ENCODE peak calls at places on chromosomes 4 and X, in seven cellular contexts. L is NCI-H146; Y is CD4-positive, alpha-beta memory T cell; F is uterus; D is occipital lobe; R is stimulated activated CD4-positive, alpha-beta T cell treated with anti-CD3 and anti-CD28 coated beads, TNF-alpha, amount 100 ng/mL, for 48 hours; I is NCI-H774. E is an unnamed sample.

GRCh38 chrX:124346064-124346876 is at the start of gene SH2D1A:
- DNase-seq in L (no peak), Y (peak; percentile 53), F (no peak), D (no peak), R (no peak), I (no peak), E (peak; percentile 3)

GRCh38 chr4:120070191-120070590 is 3.5 kb upstream of the MAD2L1 start:
- DNase-seq in L (no peak), Y (no peak), F (no peak), D (no peak), R (no peak), I (no peak), E (no peak)

GRCh38 chr4:140653718-140654515 is 85.2 kb upstream of the UCP1 start:
- DNase-seq in L (no peak), Y (no peak), F (no peak), D (no peak), R (no peak), I (no peak), E (no peak)

GRCh38 chr4:60805500-60806313 is 394.4 kb upstream of the ADGRL3 start:
- DNase-seq in L (peak; percentile 62), Y (no peak), F (no peak), D (no peak), R (no peak), I (no peak), E (peak; percentile 11)

GRCh38 chr4:183588169-183588675 is 70.8 kb downstream of the RWDD4 start:
- DNase-seq in L (no peak), Y (no peak), F (peak; percentile 35), D (no peak), R (no peak), I (no peak), E (no peak)

GRCh38 chr4:153151535-153152452 is 52.4 kb upstream of the TRIM2 start:
- DNase-seq in L (peak; percentile 80), Y (peak; percentile 21), F (peak; percentile 42), D (peak; percentile 69), R (no peak), I (peak; percentile 71), E (peak; percentile 72)

GRCh38 chrX:150203249-150203647 is 159.9 kb upstream of the MAMLD1 start:
- DNase-seq in L (no peak), Y (no peak), F (no peak), D (no peak), R (no peak), I (no peak), E (no peak)

GRCh38 chr4:151021637-151022334 is 6.7 kb upstream of the LRBA start:
- DNase-seq in L (no peak), Y (no peak), F (no peak), D (no peak), R (no peak), I (no peak), E (no peak)

GRCh38 chr4:139629761-139630160 is 35.9 kb upstream of the MGST2 start:
- DNase-seq in L (no peak), Y (no peak), F (no peak), D (no peak), R (no peak), I (no peak), E (no peak)

GRCh38 chr4:18020145-18020670 is 1.3 kb downstream of the LCORL start:
- DNase-seq in L (peak; percentile 36), Y (no peak), F (no peak), D (no peak), R (no peak), I (no peak), E (peak; percentile 31)

GRCh38 chrX:29299689-29300088 is 712.4 kb downstream of the IL1RAPL1 start:
- DNase-seq in L (no peak), Y (no peak), F (no peak), D (no peak), R (no peak), I (peak; percentile 50), E (no peak)

GRCh38 chr4:138512766-138513165 is 270.6 kb upstream of the SLC7A11 start:
- DNase-seq in L (no peak), Y (no peak), F (no peak), D (no peak), R (no peak), I (no peak), E (no peak)

GRCh38 chr4:54553001-54553400 is 104.8 kb upstream of the KIT start:
- DNase-seq in L (no peak), Y (no peak), F (no peak), D (no peak), R (no peak), I (no peak), E (no peak)

GRCh38 chrX:111519215-111519614 is 7.8 kb downstream of the SERTM2 start:
- DNase-seq in L (peak; percentile 19), Y (no peak), F (no peak), D (no peak), R (no peak), I (no peak), E (no peak)

GRCh38 chr4:80388284-80388607 is 52.7 kb downstream of the CFAP299 start:
- DNase-seq in L (no peak), Y (no peak), F (no peak), D (no peak), R (no peak), I (no peak), E (no peak)

GRCh38 chr4:22616516-22616915 is 76.2 kb upstream of the GBA3 start:
- DNase-seq in L (no peak), Y (no peak), F (no peak), D (no peak), R (no peak), I (no peak), E (no peak)

GRCh38 chr4:179817317-179817716 is 2375.1 kb upstream of the AGA start:
- DNase-seq in L (no peak), Y (no peak), F (no peak), D (no peak), R (no peak), I (no peak), E (no peak)

GRCh38 chr4:184688447-184688846 is 38.9 kb downstream of the PRIMPOL start:
- DNase-seq in L (peak; percentile 46), Y (no peak), F (no peak), D (no peak), R (peak; percentile 29), I (no peak), E (no peak)

GRCh38 chr4:1171306-1172227 is 816 bp downstream of the SPON2 start:
- DNase-seq in L (peak; percentile 21), Y (peak; percentile 64), F (no peak), D (no peak), R (no peak), I (no peak), E (no peak)

GRCh38 chr4:19774690-19775256 is 476.9 kb upstream of the SLIT2 start:
- DNase-seq in L (no peak), Y (no peak), F (no peak), D (no peak), R (no peak), I (no peak), E (no peak)

GRCh38 chr4:64001229-64001898 is 407.9 kb downstream of the TECRL start:
- DNase-seq in L (no peak), Y (no peak), F (no peak), D (no peak), R (no peak), I (no peak), E (no peak)

GRCh38 chrX:103927633-103928032 is 34.8 kb upstream of the TMSB15B start:
- DNase-seq in L (no peak), Y (no peak), F (no peak), D (no peak), R (no peak), I (no peak), E (no peak)

GRCh38 chr4:82394896-82395295 is 21.1 kb upstream of the HNRNPD start:
- DNase-seq in L (peak; percentile 61), Y (no peak), F (no peak), D (no peak), R (no peak), I (no peak), E (no peak)

GRCh38 chrX:101655540-101655939 is 4.1 kb downstream of the ARMCX2 start:
- DNase-seq in L (no peak), Y (no peak), F (no peak), D (no peak), R (no peak), I (no peak), E (no peak)

GRCh38 chr4:181078236-181078635 is 1165.0 kb upstream of the TENM3 start:
- DNase-seq in L (no peak), Y (no peak), F (no peak), D (no peak), R (no peak), I (no peak), E (no peak)

GRCh38 chrX:103817502-103817901 is 14.6 kb downstream of the RAB9B start:
- DNase-seq in L (peak; percentile 43), Y (peak; percentile 54), F (no peak), D (no peak), R (no peak), I (no peak), E (peak; percentile 44)

GRCh38 chrX:154010330-154011087 is 9.2 kb downstream of the IRAK1 start:
- DNase-seq in L (no peak), Y (no peak), F (no peak), D (no peak), R (no peak), I (no peak), E (peak; percentile 49)

GRCh38 chr4:92305148-92305877 is 1.5 kb downstream of the GRID2 start:
- DNase-seq in L (peak; percentile 51), Y (no peak), F (no peak), D (peak; percentile 76), R (no peak), I (no peak), E (peak; percentile 9)

E was measured in HL-60.